ENCODE peak calls at places on chromosomes 3 and 15, in ten cellular contexts. B is hepatocyte, M is GM23338, Y is SK-N-SH, H is GM23248, I is OCI-LY7, V is PC-9, C is HCT116, O is Karpas-422, L is MM.1S. R is an unnamed sample.
A peak's percentile ranks its signal among the peaks of the same experiment; 100 is the strongest.

GRCh38 chr15:73628102-73628501 is 5.1 kb downstream of the NPTN start:
- DNase-seq in C (no peak), H (no peak), O (no peak), B (no peak), M (no peak), Y (no peak), L (no peak), I (no peak), V (no peak), R (no peak)

GRCh38 chr3:166734734-166735133 is 645.4 kb downstream of the ZBBX start:
- DNase-seq in O (no peak), I (no peak), B (peak; percentile 6), C (no peak), H (no peak), M (no peak), V (no peak), L (no peak), Y (no peak), R (peak; percentile 72)

GRCh38 chr15:55900019-55900418 is 93.4 kb downstream of the NEDD4 start:
- DNase-seq in O (no peak), Y (no peak), V (no peak), L (no peak), C (no peak), I (no peak), H (no peak), M (no peak), B (no peak), R (no peak)

GRCh38 chr3:131973731-131974130 is 61.1 kb downstream of the CPNE4 start:
- DNase-seq in M (peak; percentile 85), L (no peak), B (no peak), I (no peak), O (no peak), V (no peak), Y (no peak), H (no peak), C (no peak), R (no peak)

GRCh38 chr3:114587973-114588372 is 294.1 kb downstream of the TIGIT start:
- DNase-seq in O (no peak), L (no peak), I (no peak), H (no peak), C (no peak), M (no peak), Y (no peak), B (no peak), V (no peak), R (no peak)

GRCh38 chr15:74612677-74613076 is 3.0 kb upstream of the CLK3 start:
- DNase-seq in C (no peak), I (no peak), O (no peak), Y (no peak), M (no peak), H (no peak), B (no peak), L (no peak), V (no peak), R (no peak)

GRCh38 chr3:22115581-22115980 is 364.6 kb upstream of the ZNF385D start:
- DNase-seq in H (peak; percentile 5), V (no peak), M (no peak), C (no peak), O (no peak), Y (no peak), B (no peak), L (no peak), I (no peak), R (peak; percentile 70)

GRCh38 chr3:62277986-62278385 is 95.4 kb downstream of the FEZF2 start:
- DNase-seq in L (no peak), M (no peak), B (no peak), C (no peak), Y (no peak), O (no peak), V (no peak), H (peak; percentile 18), I (no peak), R (no peak)

GRCh38 chr3:136586580-136586979 is 165.6 kb downstream of the STAG1 start:
- DNase-seq in B (peak; percentile 7), O (no peak), Y (no peak), M (no peak), I (no peak), H (no peak), V (no peak), L (no peak), C (no peak), R (no peak)

GRCh38 chr3:111717601-111718000 is 122.5 kb upstream of the ZBED2 start:
- DNase-seq in O (peak; percentile 90), L (peak; percentile 73), Y (peak; percentile 61), C (peak; percentile 81), M (peak; percentile 92), V (peak; percentile 84), B (peak; percentile 89), I (peak; percentile 78), H (peak; percentile 87), R (peak; percentile 97)

GRCh38 chr15:98881526-98882517 is 125.8 kb downstream of the PGPEP1L start:
- DNase-seq in O (peak; percentile 78), Y (peak; percentile 67), V (no peak), H (peak; percentile 79), C (peak; percentile 31), B (peak; percentile 43), I (peak; percentile 53), L (peak; percentile 76), M (peak; percentile 76), R (peak; percentile 65)

GRCh38 chr15:29568840-29569532 is 253.3 kb downstream of the TJP1 start:
- DNase-seq in Y (peak; percentile 59), M (peak; percentile 75), C (peak; percentile 38), H (peak; percentile 5), V (no peak), I (peak; percentile 6), L (peak; percentile 44), O (no peak), B (peak; percentile 58), R (peak; percentile 70)

GRCh38 chr3:12444582-12445468 is 39.5 kb upstream of the TSEN2 start:
- DNase-seq in O (no peak), L (no peak), V (peak; percentile 92), H (no peak), M (peak; percentile 40), I (no peak), B (peak; percentile 84), C (peak; percentile 88), Y (peak; percentile 82), R (peak; percentile 99)

GRCh38 chr3:145776782-145777408 is 384.1 kb downstream of the PLOD2 start:
- DNase-seq in V (peak; percentile 25), H (peak; percentile 69), I (peak; percentile 18), M (peak; percentile 77), Y (peak; percentile 10), L (peak; percentile 58), B (peak; percentile 84), C (peak; percentile 39), O (peak; percentile 73), R (peak; percentile 67)

GRCh38 chr3:22685598-22685997 is 517.5 kb upstream of the UBE2E2 start:
- DNase-seq in I (no peak), Y (no peak), L (no peak), C (no peak), B (peak; percentile 30), H (peak; percentile 35), M (peak; percentile 45), V (no peak), O (no peak), R (peak; percentile 60)

GRCh38 chr15:68431037-68431791 is 749 bp downstream of the ITGA11 start:
- DNase-seq in B (peak; percentile 40), M (peak; percentile 59), Y (peak; percentile 63), L (no peak), I (no peak), C (no peak), H (peak; percentile 71), O (no peak), V (no peak), R (no peak)

GRCh38 chr3:4509983-4510755 is 17.0 kb downstream of the ITPR1 start:
- DNase-seq in Y (no peak), V (no peak), C (no peak), I (no peak), B (no peak), H (no peak), O (no peak), M (no peak), L (no peak), R (no peak)

DNA sequence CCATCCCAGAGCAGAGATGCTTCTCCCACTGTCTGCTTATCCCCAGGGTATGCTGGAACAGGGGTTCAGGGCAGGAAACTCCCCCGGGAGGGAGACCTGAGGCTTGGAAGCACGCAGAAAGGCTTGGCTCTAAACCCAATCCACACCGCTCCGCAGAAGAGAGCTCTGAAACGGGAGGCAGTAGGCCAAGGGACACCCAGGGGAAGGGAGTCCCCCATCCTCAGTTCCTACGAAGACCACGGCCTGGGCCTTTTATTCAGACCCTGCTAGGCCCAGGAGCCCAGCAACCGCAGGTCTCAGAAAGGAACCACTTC is 1.8 kb upstream of the HAPLN3 start:
- DNase-seq in L (no peak), H (no peak), C (no peak), M (peak; percentile 18), B (no peak), V (no peak), Y (no peak), O (no peak), I (no peak), R (no peak)
- H2AFZ ChIP-seq in L (no peak overlapping the region), H (no peak overlapping the region), C (no peak overlapping the region), M (no peak overlapping the region), B (no peak overlapping the region), V (no peak overlapping the region), Y (peak overlapping the region; percentile 78), O (no peak overlapping the region), I (no peak overlapping the region), R (no peak overlapping the region)

GRCh38 chr3:196901768-196902167 is 34.0 kb downstream of the SENP5 start:
- DNase-seq in L (no peak), Y (no peak), M (no peak), C (no peak), I (no peak), B (no peak), H (no peak), V (no peak), O (no peak), R (no peak)
- H3K9me2 ChIP-seq in L (no peaks in the 10 kb centered on the region), Y (no peaks in the 10 kb centered on the region), M (no peaks in the 10 kb centered on the region), C (no peaks in the 10 kb centered on the region), I (no peaks in the 10 kb centered on the region), B (no peaks in the 10 kb centered on the region), H (no peaks in the 10 kb centered on the region), V (no peaks in the 10 kb centered on the region), O (no peaks in the 10 kb centered on the region), R (no peaks in the 10 kb centered on the region)

DNA sequence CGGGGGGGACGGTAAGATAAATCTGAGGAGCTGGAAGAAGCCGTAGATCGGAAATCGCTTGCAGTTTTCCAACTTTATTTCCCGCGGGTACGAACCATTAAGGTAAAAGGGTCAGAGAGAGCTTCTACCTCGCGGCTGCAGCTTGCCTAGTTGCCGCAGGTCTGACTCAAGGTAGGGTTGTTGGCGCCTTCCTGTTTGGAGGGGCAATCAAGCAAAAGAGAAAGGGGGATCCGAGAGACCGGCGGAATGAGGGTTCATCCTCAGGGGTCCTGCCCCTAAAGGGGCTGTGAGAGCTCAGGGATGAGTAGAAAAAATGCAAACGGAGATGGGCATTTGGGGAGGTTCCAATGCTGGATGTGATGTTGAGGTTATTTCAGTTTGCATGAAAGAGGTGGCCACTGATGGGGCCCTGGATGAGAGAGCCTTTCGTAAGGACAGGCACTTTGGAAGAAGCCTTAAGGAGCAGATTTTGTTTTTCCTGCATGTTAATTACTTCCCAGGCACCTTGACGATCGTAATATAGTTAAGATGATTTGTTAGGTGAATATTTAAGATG is 265.4 kb downstream of the CGGBP1 start:
- DNase-seq in O (no peak), Y (no peak), L (no peak), I (no peak), V (no peak), M (no peak), C (no peak), B (no peak), H (no peak), R (no peak)
- H3K4me3 ChIP-seq in O (no peak overlapping the region), Y (no peak overlapping the region), L (no peak overlapping the region), I (no peak overlapping the region), V (no peak overlapping the region), M (peak overlapping the region; percentile 85), C (no peak overlapping the region), B (no peak overlapping the region), H (peak overlapping the region; percentile 67), R (peak overlapping the region; percentile 66)

GRCh38 chr3:43641306-43642114 is 19.7 kb upstream of the ANO10 start:
- DNase-seq in V (no peak), B (no peak), Y (no peak), I (no peak), O (peak; percentile 16), C (no peak), M (no peak), H (peak; percentile 68), L (no peak), R (no peak)
- H2AFZ ChIP-seq in V (no peak overlapping the region), B (no peak overlapping the region), Y (no peak overlapping the region), I (no peak overlapping the region), O (no peak overlapping the region), C (no peak overlapping the region), M (peak overlapping the region; percentile 33), H (peak overlapping the region; percentile 47), L (no peak overlapping the region), R (no peak overlapping the region)